ENCODE peak calls at places on chromosomes 3 and 15, in six cellular contexts. V, D, U, X, S and O are unnamed samples.

GRCh38 chr3:65112751-65113300 is 425.0 kb upstream of the ADAMTS9 start:
- DNase-seq in V (no peak), D (peak; percentile 69), U (no peak), X (no peak), S (no peak), O (no peak)

GRCh38 chr3:40843851-40844548 is 319.2 kb downstream of the ZNF621 start:
- DNase-seq in V (no peak), D (no peak), U (peak; percentile 12), X (no peak), S (no peak), O (no peak)

GRCh38 chr15:32922541-32922940 is 204.7 kb downstream of the GREM1 start:
- DNase-seq in V (no peak), D (no peak), U (no peak), X (no peak), S (no peak), O (no peak)

GRCh38 chr3:18124501-18124900 is 300.6 kb downstream of the SATB1 start:
- DNase-seq in V (no peak), D (no peak), U (no peak), X (no peak), S (no peak), O (peak; percentile 8)

GRCh38 chr3:154095832-154096421 is 25.3 kb upstream of the ARHGEF26 start:
- DNase-seq in V (no peak), D (no peak), U (no peak), X (no peak), S (no peak), O (no peak)

GRCh38 chr15:60091150-60091549 is 87.0 kb downstream of the FOXB1 start:
- DNase-seq in V (no peak), D (no peak), U (peak; percentile 8), X (no peak), S (peak; percentile 91), O (no peak)

GRCh38 chr3:120425877-120426276 is 24.9 kb downstream of the FSTL1 start:
- DNase-seq in V (no peak), D (no peak), U (peak; percentile 80), X (peak; percentile 41), S (no peak), O (no peak)

GRCh38 chr15:99100245-99101173 is 4.4 kb upstream of the SYNM start:
- DNase-seq in V (peak; percentile 72), D (peak; percentile 89), U (peak; percentile 86), X (peak; percentile 71), S (peak; percentile 83), O (peak; percentile 60)

GRCh38 chr15:64134322-64134829 is 17.2 kb upstream of the SNX22 start:
- DNase-seq in V (no peak), D (peak; percentile 89), U (peak; percentile 90), X (no peak), S (peak; percentile 68), O (peak; percentile 82)

GRCh38 chr3:99699841-99700240 is 61.4 kb downstream of the COL8A1 start:
- DNase-seq in V (no peak), D (no peak), U (no peak), X (no peak), S (no peak), O (no peak)

GRCh38 chr3:194573680-194574437 is 59.4 kb downstream of the TMEM44 start:
- DNase-seq in V (peak; percentile 43), D (peak; percentile 71), U (peak; percentile 47), X (no peak), S (no peak), O (peak; percentile 69)

GRCh38 chr3:170278632-170279031 is 56.4 kb downstream of the PRKCI start:
- DNase-seq in V (no peak), D (no peak), U (no peak), X (no peak), S (no peak), O (no peak)

GRCh38 chr3:155088705-155089380 is 8.7 kb downstream of the MME start:
- DNase-seq in V (no peak), D (no peak), U (no peak), X (no peak), S (no peak), O (no peak)

GRCh38 chr3:28124882-28125281 is 116.5 kb upstream of the CMC1 start:
- DNase-seq in V (no peak), D (no peak), U (no peak), X (no peak), S (no peak), O (no peak)

GRCh38 chr3:99544819-99545281 is 93.5 kb upstream of the COL8A1 start:
- DNase-seq in V (no peak), D (peak; percentile 20), U (peak; percentile 64), X (no peak), S (peak; percentile 46), O (no peak)

GRCh38 chr3:62184559-62184958 is 188.8 kb downstream of the FEZF2 start:
- DNase-seq in V (no peak), D (peak; percentile 50), U (peak; percentile 34), X (peak; percentile 10), S (peak; percentile 76), O (no peak)

GRCh38 chr3:109268181-109268580 is 48.1 kb downstream of the DPPA2 start:
- DNase-seq in V (no peak), D (no peak), U (no peak), X (no peak), S (no peak), O (no peak)

GRCh38 chr15:55673287-55673686 is 69.7 kb downstream of the PRTG start:
- DNase-seq in V (no peak), D (no peak), U (no peak), X (no peak), S (no peak), O (no peak)

GRCh38 chr3:184502123-184502667 is 59.4 kb upstream of the EPHB3 start:
- DNase-seq in V (no peak), D (no peak), U (no peak), X (no peak), S (no peak), O (no peak)

GRCh38 chr3:19946291-19946831 is 536 bp upstream of the RAB5A start:
- DNase-seq in V (no peak), D (peak; percentile 43), U (no peak), X (no peak), S (no peak), O (no peak)

GRCh38 chr15:33587773-33588172 is 277.0 kb downstream of the RYR3 start:
- DNase-seq in V (no peak), D (no peak), U (peak; percentile 68), X (no peak), S (no peak), O (no peak)

GRCh38 chr3:150497956-150498355 is 48.3 kb downstream of the SERP1 start:
- DNase-seq in V (peak; percentile 63), D (no peak), U (peak; percentile 72), X (no peak), S (no peak), O (peak; percentile 19)

GRCh38 chr3:17133637-17134545 is 249.1 kb downstream of the PLCL2 start:
- DNase-seq in V (no peak), D (peak; percentile 74), U (peak; percentile 17), X (no peak), S (no peak), O (no peak)

GRCh38 chr15:84874991-84875390 is 9.5 kb upstream of the SLC28A1 start:
- DNase-seq in V (no peak), D (no peak), U (no peak), X (no peak), S (no peak), O (no peak)

GRCh38 chr3:110314512-110315114 is 757.0 kb upstream of the NECTIN3 start:
- DNase-seq in V (peak; percentile 45), D (peak; percentile 81), U (peak; percentile 60), X (peak; percentile 42), S (peak; percentile 56), O (peak; percentile 66)

GRCh38 chr15:86021281-86022264 is 58.1 kb upstream of the AGBL1 start:
- DNase-seq in V (no peak), D (no peak), U (peak; percentile 65), X (no peak), S (no peak), O (no peak)

GRCh38 chr3:36648241-36649034 is 115.9 kb downstream of the DCLK3 start:
- DNase-seq in V (no peak), D (no peak), U (no peak), X (no peak), S (no peak), O (no peak)

GRCh38 chr3:186598108-186598784 is 14.6 kb upstream of the AHSG start:
- DNase-seq in V (no peak), D (no peak), U (no peak), X (no peak), S (peak; percentile 73), O (no peak)

GRCh38 chr15:77068633-77069032 is 2.3 kb downstream of the TSPAN3 start:
- DNase-seq in V (no peak), D (no peak), U (no peak), X (no peak), S (no peak), O (no peak)

GRCh38 chr3:69115731-69116130 is 6.7 kb downstream of the LMOD3 start:
- DNase-seq in V (no peak), D (no peak), U (no peak), X (no peak), S (no peak), O (no peak)

GRCh38 chr15:101024111-101024695 is 105.0 kb downstream of the LRRK1 start:
- DNase-seq in V (no peak), D (peak; percentile 79), U (peak; percentile 32), X (no peak), S (peak; percentile 29), O (no peak)

GRCh38 chr3:179563298-179563934 is 690 bp downstream of the ACTL6A start:
- DNase-seq in V (peak; percentile 56), D (peak; percentile 76), U (peak; percentile 83), X (peak; percentile 43), S (peak; percentile 72), O (peak; percentile 89)
- TF ChIP-seq POLR2A in V (no peak), D (no peak), U (no peak), X (no peak), S (no peak), O (no peak)

GRCh38 chr3:197540961-197541377 is 14.8 kb downstream of the BDH1 start:
- DNase-seq in V (no peak), D (no peak), U (no peak), X (no peak), S (no peak), O (no peak)
- TF ChIP-seq POLR2A in V (no peak), D (no peak), U (no peak), X (no peak), S (no peak), O (no peak)

GRCh38 chr15:62112616-62113593 is 46.1 kb downstream of the C2CD4A start:
- DNase-seq in V (no peak), D (no peak), U (peak; percentile 85), X (peak; percentile 46), S (peak; percentile 63), O (no peak)
- TF ChIP-seq POLR2A in V (no peak), D (no peak), U (no peak), X (no peak), S (peak; percentile 51), O (no peak)

DNA sequence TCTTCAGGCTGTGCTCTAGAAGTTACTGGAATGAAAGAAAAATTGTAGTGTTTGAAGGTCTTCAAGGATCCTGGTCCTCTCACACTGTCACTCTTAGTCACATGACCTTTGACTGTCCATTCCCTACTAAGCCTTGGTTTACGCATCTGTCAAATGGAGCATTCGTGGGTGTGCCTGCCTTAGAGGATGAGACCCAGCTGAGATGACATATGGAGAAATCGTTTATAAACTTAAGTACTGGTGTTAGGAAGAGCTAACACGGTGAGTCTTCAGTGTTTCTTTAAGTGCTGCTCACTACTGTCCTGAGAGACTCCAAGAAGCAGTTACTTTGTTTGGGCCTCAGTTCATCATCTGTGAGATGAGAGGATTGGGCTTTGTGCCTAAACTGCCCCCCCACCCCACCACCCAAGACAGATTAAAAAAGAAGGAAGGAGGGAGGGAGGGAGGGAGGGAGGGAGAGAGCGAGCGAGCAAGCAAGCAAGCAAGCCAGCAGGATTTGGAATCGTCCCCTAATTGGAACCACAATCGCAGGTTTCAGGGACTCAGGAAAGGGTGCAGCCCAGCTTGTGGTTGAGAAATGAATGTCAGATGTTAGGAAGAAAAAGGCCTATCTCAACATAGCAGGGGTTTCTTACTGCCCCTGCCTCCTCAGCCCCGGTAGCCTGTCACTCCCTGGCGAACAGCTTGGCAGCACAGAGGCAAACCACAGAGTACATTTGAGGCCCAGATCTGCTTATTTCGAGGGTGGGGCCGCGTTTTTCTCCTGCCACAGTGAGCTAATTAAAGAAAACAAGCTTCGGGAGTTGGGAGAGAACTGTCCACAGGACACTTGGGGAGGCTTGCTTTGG is 32.7 kb downstream of the SMAD3 start:
- DNase-seq in V (peak; percentile 72), D (peak; percentile 59), U (no peak), X (peak; percentile 74), S (no peak), O (peak; percentile 81)
- TF ChIP-seq POLR2A in V (no peak), D (no peak), U (no peak), X (no peak), S (no peak), O (peak; percentile 37)